ENCODE peak calls at places on chromosomes 16 and 17, in four cellular contexts. C, H, L and K are unnamed samples.

GRCh38 chr17:46788796-46789195 is 29.7 kb downstream of the WNT3 start:
- DNase-seq in C (no peak), H (no peak), L (no peak), K (no peak)

GRCh38 chr17:1323336-1323735 is 43.9 kb downstream of the TRARG1 start:
- DNase-seq in C (no peak), H (no peak), L (no peak), K (no peak)

GRCh38 chr16:52561910-52562741 is 15.2 kb upstream of the TOX3 start:
- DNase-seq in C (no peak), H (no peak), L (no peak), K (no peak)

GRCh38 chr17:28878981-28879380 is 18.6 kb downstream of the FLOT2 start:
- DNase-seq in C (no peak), H (no peak), L (peak), K (peak)

GRCh38 chr16:10539793-10540192 is 40.6 kb downstream of the EMP2 start:
- DNase-seq in C (no peak), H (no peak), L (no peak), K (no peak)

GRCh38 chr16:425740-426114 is 278 bp downstream of the RAB11FIP3 start:
- DNase-seq in C (no peak), H (no peak), L (no peak), K (no peak)

GRCh38 chr17:50830994-50831393 is 4.4 kb upstream of the WFIKKN2 start:
- DNase-seq in C (peak), H (no peak), L (no peak), K (no peak)

GRCh38 chr17:4329838-4330237 is 36.6 kb downstream of the UBE2G1 start:
- DNase-seq in C (no peak), H (no peak), L (no peak), K (no peak)